ENCODE peak calls at places on chromosomes 3 and 15, in five cellular contexts. G is naive thymus-derived CD4-positive, alpha-beta T cell; J is posterior vena cava; V is NCI-H345; W is iris pigment epithelial cell. A is an unnamed sample.

GRCh38 chr15:64017082-64017588 is 29.1 kb downstream of the DAPK2 start:
- DNase-seq in G (no peak), J (no peak), V (no peak), W (peak), A (peak)

GRCh38 chr3:112089956-112090898 is 4.0 kb downstream of the C3orf52 start:
- DNase-seq in G (no peak), J (no peak), V (no peak), W (no peak), A (no peak)

GRCh38 chr15:88693191-88693590 is 54.4 kb downstream of the ISG20 start:
- DNase-seq in G (no peak), J (no peak), V (no peak), W (no peak), A (no peak)

GRCh38 chr3:182713743-182714517 is 79.4 kb upstream of the ATP11B start:
- DNase-seq in G (no peak), J (no peak), V (peak), W (peak), A (peak)

GRCh38 chr3:52733256-52733891 is 27.5 kb downstream of the SPCS1 start:
- DNase-seq in G (no peak), J (no peak), V (no peak), W (no peak), A (no peak)

GRCh38 chr3:187041362-187042061 is 97.8 kb downstream of the RPL39L start:
- DNase-seq in G (no peak), J (no peak), V (no peak), W (peak), A (peak)

GRCh38 chr15:68285243-68285980 is 7.9 kb downstream of the FEM1B start:
- DNase-seq in G (no peak), J (no peak), V (no peak), W (peak), A (peak)

GRCh38 chr3:129461022-129461421 is 21.0 kb downstream of the IFT122 start:
- DNase-seq in G (no peak), J (no peak), V (no peak), W (peak), A (peak)

GRCh38 chr3:117954131-117954530 is 1080.5 kb downstream of the IGSF11 start:
- DNase-seq in G (no peak), J (no peak), V (no peak), W (no peak), A (no peak)

GRCh38 chr3:154421067-154421466 is 8.9 kb downstream of the GPR149 start:
- DNase-seq in G (no peak), J (no peak), V (no peak), W (peak), A (peak)

GRCh38 chr3:169334994-169335393 is 328.5 kb downstream of the MECOM start:
- DNase-seq in G (no peak), J (no peak), V (no peak), W (no peak), A (no peak)

GRCh38 chr15:40595219-40595618 is 1.2 kb downstream of the KNL1 start:
- DNase-seq in G (no peak), J (no peak), V (no peak), W (peak), A (peak)

GRCh38 chr15:81813215-81813614 is 232.6 kb downstream of the MEX3B start:
- DNase-seq in G (no peak), J (no peak), V (peak), W (no peak), A (no peak)

GRCh38 chr15:79981861-79982455 is 11.0 kb upstream of the BCL2A1 start:
- DNase-seq in G (no peak), J (no peak), V (no peak), W (no peak), A (no peak)

GRCh38 chr15:45203182-45203581 is 15.4 kb upstream of the SHF start:
- DNase-seq in G (no peak), J (no peak), V (no peak), W (no peak), A (no peak)

GRCh38 chr15:64029111-64029510 is 17.2 kb downstream of the DAPK2 start:
- DNase-seq in G (no peak), J (no peak), V (peak), W (no peak), A (no peak)

GRCh38 chr15:82305621-82306048 is 43.0 kb downstream of the SAXO2 start:
- DNase-seq in G (no peak), J (peak), V (no peak), W (no peak), A (no peak)

GRCh38 chr3:30042274-30042859 is 564.0 kb upstream of the TGFBR2 start:
- DNase-seq in G (no peak), J (peak), V (peak), W (peak), A (peak)

GRCh38 chr3:48070030-48070429 is 53.8 kb upstream of the MAP4 start:
- DNase-seq in G (no peak), J (no peak), V (no peak), W (no peak), A (no peak)

GRCh38 chr3:155019576-155019975 is 60.5 kb upstream of the MME start:
- DNase-seq in G (no peak), J (no peak), V (no peak), W (peak), A (peak)

GRCh38 chr3:102069211-102069662 is 219.9 kb downstream of the NFKBIZ start:
- DNase-seq in G (no peak), J (no peak), V (no peak), W (peak), A (peak)

GRCh38 chr15:89034305-89034704 is 54.0 kb upstream of the ABHD2 start:
- DNase-seq in G (no peak), J (no peak), V (no peak), W (peak), A (peak)

GRCh38 chr15:64697911-64698369 is 77.4 kb downstream of the RBPMS2 start:
- DNase-seq in G (no peak), J (no peak), V (no peak), W (peak), A (peak)

GRCh38 chr3:127735767-127736693 is 63.3 kb downstream of the ABTB1 start:
- DNase-seq in G (no peak), J (peak), V (no peak), W (peak), A (peak)

GRCh38 chr15:78040653-78041244 is 36.8 kb downstream of the TBC1D2B start:
- DNase-seq in G (no peak), J (no peak), V (no peak), W (no peak), A (peak)

GRCh38 chr15:100229181-100230163 is 112.3 kb downstream of the ADAMTS17 start:
- DNase-seq in G (no peak), J (peak), V (no peak), W (no peak), A (no peak)

GRCh38 chr15:67192185-67192584 is 62.3 kb downstream of the AAGAB start:
- DNase-seq in G (no peak), J (no peak), V (no peak), W (peak), A (no peak)

A was measured in GM23248.